ENCODE peak calls at places on chromosomes 7 and 10, in ten cellular contexts. One of them, this sample, is unnamed.

GRCh38 chr10:119769886-119770285 is 44.0 kb downstream of the INPP5F start:
- DNase-seq in Calu3: no peak
- DNase-seq in HFF-Myc: peak
- DNase-seq in MCF 10A: peak
- DNase-seq in fibroblast of mammary gland: peak
- DNase-seq in neural progenitor cell: no peak
- DNase-seq in BE2C: no peak
- DNase-seq in right lobe of liver: no peak
- DNase-seq in foreskin fibroblast: peak
- DNase-seq in tibial artery: no peak
- DNase-seq in this sample: no peak

GRCh38 chr7:32155712-32156111 is 85.5 kb upstream of the PDE1C start:
- DNase-seq in fibroblast of mammary gland: peak
- DNase-seq in neural progenitor cell: no peak
- DNase-seq in MCF 10A: peak
- DNase-seq in HFF-Myc: no peak
- DNase-seq in BE2C: no peak
- DNase-seq in tibial artery: no peak
- DNase-seq in Calu3: no peak
- DNase-seq in foreskin fibroblast: peak
- DNase-seq in right lobe of liver: no peak
- DNase-seq in this sample: no peak

GRCh38 chr7:121139427-121139826 is 150.9 kb downstream of the CPED1 start:
- DNase-seq in MCF 10A: no peak
- DNase-seq in foreskin fibroblast: no peak
- DNase-seq in Calu3: no peak
- DNase-seq in tibial artery: no peak
- DNase-seq in HFF-Myc: no peak
- DNase-seq in BE2C: no peak
- DNase-seq in right lobe of liver: no peak
- DNase-seq in fibroblast of mammary gland: peak
- DNase-seq in neural progenitor cell: no peak
- DNase-seq in this sample: no peak

GRCh38 chr10:79241990-79242619 is 105.2 kb upstream of the PPIF start:
- DNase-seq in BE2C: peak
- DNase-seq in neural progenitor cell: peak
- DNase-seq in MCF 10A: peak
- DNase-seq in Calu3: peak
- DNase-seq in fibroblast of mammary gland: peak
- DNase-seq in tibial artery: peak
- DNase-seq in HFF-Myc: no peak
- DNase-seq in foreskin fibroblast: peak
- DNase-seq in right lobe of liver: peak
- DNase-seq in this sample: peak

GRCh38 chr10:45809829-45810228 is 37.5 kb downstream of the AGAP4 start:
- DNase-seq in foreskin fibroblast: no peak
- DNase-seq in MCF 10A: peak
- DNase-seq in BE2C: peak
- DNase-seq in fibroblast of mammary gland: peak
- DNase-seq in Calu3: no peak
- DNase-seq in neural progenitor cell: peak
- DNase-seq in right lobe of liver: no peak
- DNase-seq in HFF-Myc: no peak
- DNase-seq in tibial artery: no peak
- DNase-seq in this sample: no peak

GRCh38 chr7:137625197-137625596 is 221.6 kb downstream of the DGKI start:
- DNase-seq in neural progenitor cell: no peak
- DNase-seq in right lobe of liver: no peak
- DNase-seq in fibroblast of mammary gland: peak
- DNase-seq in Calu3: peak
- DNase-seq in foreskin fibroblast: no peak
- DNase-seq in MCF 10A: peak
- DNase-seq in BE2C: peak
- DNase-seq in HFF-Myc: no peak
- DNase-seq in tibial artery: no peak
- DNase-seq in this sample: no peak

GRCh38 chr7:135441791-135442190 is 68.1 kb downstream of the CNOT4 start:
- DNase-seq in neural progenitor cell: no peak
- DNase-seq in tibial artery: no peak
- DNase-seq in right lobe of liver: no peak
- DNase-seq in Calu3: no peak
- DNase-seq in fibroblast of mammary gland: peak
- DNase-seq in foreskin fibroblast: peak
- DNase-seq in MCF 10A: peak
- DNase-seq in BE2C: no peak
- DNase-seq in HFF-Myc: peak
- DNase-seq in this sample: no peak

GRCh38 chr10:87510025-87510424 is 5.3 kb downstream of the MINPP1 start:
- DNase-seq in foreskin fibroblast: no peak
- DNase-seq in tibial artery: no peak
- DNase-seq in HFF-Myc: no peak
- DNase-seq in neural progenitor cell: no peak
- DNase-seq in BE2C: no peak
- DNase-seq in Calu3: no peak
- DNase-seq in fibroblast of mammary gland: no peak
- DNase-seq in MCF 10A: no peak
- DNase-seq in right lobe of liver: no peak
- DNase-seq in this sample: no peak

GRCh38 chr7:18198868-18199267 is 171.2 kb upstream of the PRPS1L1 start:
- DNase-seq in neural progenitor cell: no peak
- DNase-seq in foreskin fibroblast: no peak
- DNase-seq in HFF-Myc: no peak
- DNase-seq in right lobe of liver: no peak
- DNase-seq in fibroblast of mammary gland: no peak
- DNase-seq in tibial artery: no peak
- DNase-seq in MCF 10A: no peak
- DNase-seq in BE2C: no peak
- DNase-seq in Calu3: no peak
- DNase-seq in this sample: no peak

GRCh38 chr10:35600193-35600592 is 4.9 kb upstream of the GJD4 start:
- DNase-seq in HFF-Myc: no peak
- DNase-seq in tibial artery: no peak
- DNase-seq in MCF 10A: peak
- DNase-seq in fibroblast of mammary gland: no peak
- DNase-seq in right lobe of liver: no peak
- DNase-seq in BE2C: no peak
- DNase-seq in foreskin fibroblast: no peak
- DNase-seq in Calu3: no peak
- DNase-seq in neural progenitor cell: no peak
- DNase-seq in this sample: no peak
- TF ChIP-seq CTCF in HFF-Myc: peak
- TF ChIP-seq CTCF in tibial artery: no peak
- TF ChIP-seq CTCF in MCF 10A: no peak
- TF ChIP-seq CTCF in fibroblast of mammary gland: peak
- TF ChIP-seq CTCF in right lobe of liver: no peak
- TF ChIP-seq CTCF in BE2C: peak
- TF ChIP-seq CTCF in foreskin fibroblast: peak
- TF ChIP-seq CTCF in Calu3: no peak
- TF ChIP-seq CTCF in neural progenitor cell: peak
- TF ChIP-seq CTCF in this sample: no peak

GRCh38 chr10:101066146-101066889 is 4.5 kb downstream of the KAZALD1 start:
- DNase-seq in foreskin fibroblast: peak
- DNase-seq in Calu3: peak
- DNase-seq in HFF-Myc: no peak
- DNase-seq in neural progenitor cell: peak
- DNase-seq in fibroblast of mammary gland: peak
- DNase-seq in tibial artery: peak
- DNase-seq in MCF 10A: peak
- DNase-seq in right lobe of liver: peak
- DNase-seq in BE2C: peak
- DNase-seq in this sample: peak
- TF ChIP-seq CTCF in foreskin fibroblast: peak
- TF ChIP-seq CTCF in Calu3: no peak
- TF ChIP-seq CTCF in HFF-Myc: peak
- TF ChIP-seq CTCF in neural progenitor cell: peak
- TF ChIP-seq CTCF in fibroblast of mammary gland: peak
- TF ChIP-seq CTCF in tibial artery: peak
- TF ChIP-seq CTCF in MCF 10A: peak
- TF ChIP-seq CTCF in right lobe of liver: peak
- TF ChIP-seq CTCF in BE2C: peak
- TF ChIP-seq CTCF in this sample: no peak

DNA sequence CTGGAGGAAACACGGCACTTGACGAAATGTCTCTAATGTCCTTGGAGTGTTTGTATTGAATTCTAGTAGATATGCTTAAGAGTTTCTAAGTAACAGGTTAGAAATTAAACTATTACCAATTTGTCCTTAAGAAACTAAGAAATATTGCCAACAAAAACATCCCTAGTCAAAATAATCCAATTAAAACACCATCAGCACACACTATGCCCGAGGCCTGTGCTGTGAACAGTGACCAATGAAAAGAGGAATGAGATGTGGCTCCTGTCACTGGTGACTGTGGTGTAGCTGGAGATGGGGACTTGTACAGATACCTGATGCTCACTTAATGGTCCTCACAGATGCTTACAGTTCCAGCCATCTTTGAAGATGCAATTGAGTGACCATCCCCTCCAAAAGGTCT is 651.1 kb downstream of the SORCS3 start:
- DNase-seq in HFF-Myc: no peak
- DNase-seq in right lobe of liver: no peak
- DNase-seq in neural progenitor cell: no peak
- DNase-seq in foreskin fibroblast: no peak
- DNase-seq in fibroblast of mammary gland: no peak
- DNase-seq in tibial artery: no peak
- DNase-seq in Calu3: no peak
- DNase-seq in MCF 10A: no peak
- DNase-seq in BE2C: no peak
- DNase-seq in this sample: no peak
- TF ChIP-seq CTCF in HFF-Myc: no peak
- TF ChIP-seq CTCF in right lobe of liver: no peak
- TF ChIP-seq CTCF in neural progenitor cell: no peak
- TF ChIP-seq CTCF in foreskin fibroblast: no peak
- TF ChIP-seq CTCF in fibroblast of mammary gland: no peak
- TF ChIP-seq CTCF in tibial artery: no peak
- TF ChIP-seq CTCF in Calu3: no peak
- TF ChIP-seq CTCF in MCF 10A: no peak
- TF ChIP-seq CTCF in BE2C: no peak
- TF ChIP-seq CTCF in this sample: no peak

GRCh38 chr7:146772581-146772980 is 656.0 kb downstream of the CNTNAP2 start:
- DNase-seq in tibial artery: no peak
- DNase-seq in HFF-Myc: no peak
- DNase-seq in MCF 10A: no peak
- DNase-seq in neural progenitor cell: peak
- DNase-seq in foreskin fibroblast: no peak
- DNase-seq in fibroblast of mammary gland: no peak
- DNase-seq in right lobe of liver: no peak
- DNase-seq in BE2C: peak
- DNase-seq in Calu3: no peak
- DNase-seq in this sample: peak
- TF ChIP-seq CTCF in tibial artery: no peak
- TF ChIP-seq CTCF in HFF-Myc: no peak
- TF ChIP-seq CTCF in MCF 10A: peak
- TF ChIP-seq CTCF in neural progenitor cell: peak
- TF ChIP-seq CTCF in foreskin fibroblast: no peak
- TF ChIP-seq CTCF in fibroblast of mammary gland: no peak
- TF ChIP-seq CTCF in right lobe of liver: no peak
- TF ChIP-seq CTCF in BE2C: peak
- TF ChIP-seq CTCF in Calu3: no peak
- TF ChIP-seq CTCF in this sample: peak

DNA sequence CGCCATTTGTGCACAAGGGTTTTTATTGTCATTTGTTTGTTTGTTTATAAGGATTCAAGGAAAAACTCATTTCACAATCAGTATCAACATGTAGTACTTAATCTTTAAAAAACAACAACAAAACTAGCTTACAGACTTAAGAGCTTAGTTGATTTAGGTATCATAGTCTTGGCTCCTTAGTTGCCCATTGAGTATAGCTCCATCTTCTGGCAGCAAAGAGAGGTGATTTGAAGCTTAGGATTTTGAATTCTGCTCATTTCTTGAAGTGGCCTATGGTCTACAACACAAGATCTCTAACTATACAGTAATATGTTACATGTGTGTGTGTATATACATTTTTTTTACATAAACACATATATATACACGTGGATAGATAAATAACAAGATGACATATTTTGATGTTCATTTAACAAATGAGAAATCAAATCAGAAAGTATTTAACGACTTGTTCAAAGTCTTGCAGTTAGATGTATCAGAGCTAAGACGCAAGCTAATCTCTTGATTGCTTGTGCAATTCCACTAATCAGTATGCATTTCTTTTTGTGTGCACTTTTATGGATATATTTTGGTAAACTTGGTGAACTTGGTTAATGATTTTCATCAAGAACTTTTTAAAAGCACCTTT is 307.3 kb downstream of the CAMK1D start:
- DNase-seq in fibroblast of mammary gland: peak
- DNase-seq in tibial artery: no peak
- DNase-seq in MCF 10A: peak
- DNase-seq in neural progenitor cell: peak
- DNase-seq in HFF-Myc: peak
- DNase-seq in Calu3: peak
- DNase-seq in right lobe of liver: no peak
- DNase-seq in BE2C: no peak
- DNase-seq in foreskin fibroblast: peak
- DNase-seq in this sample: no peak
- TF ChIP-seq CTCF in fibroblast of mammary gland: peak
- TF ChIP-seq CTCF in tibial artery: peak
- TF ChIP-seq CTCF in MCF 10A: peak
- TF ChIP-seq CTCF in neural progenitor cell: peak
- TF ChIP-seq CTCF in HFF-Myc: peak
- TF ChIP-seq CTCF in Calu3: no peak
- TF ChIP-seq CTCF in right lobe of liver: peak
- TF ChIP-seq CTCF in BE2C: peak
- TF ChIP-seq CTCF in foreskin fibroblast: peak
- TF ChIP-seq CTCF in this sample: peak